ENCODE peak calls at places on chromosome 14, in nine cellular contexts. R, X, O, U, V, I, T, Q and L are unnamed samples.

GRCh38 chr14:78752789-78753188 is 582.6 kb downstream of the NRXN3 start:
- DNase-seq in R (no peak), X (no peak), O (no peak), U (no peak), V (no peak), I (no peak), T (no peak), Q (peak), L (no peak)

GRCh38 chr14:71551291-71551955 is 380.8 kb upstream of the RGS6 start:
- DNase-seq in R (peak), X (no peak), O (no peak), U (peak), V (no peak), I (no peak), T (peak), Q (no peak), L (no peak)

GRCh38 chr14:104186575-104186974 is 48.2 kb downstream of the KIF26A start:
- DNase-seq in R (no peak), X (no peak), O (no peak), U (no peak), V (no peak), I (no peak), T (no peak), Q (no peak), L (no peak)

GRCh38 chr14:100295376-100296105 is 10.7 kb downstream of the SLC25A29 start:
- DNase-seq in R (no peak), X (no peak), O (no peak), U (no peak), V (no peak), I (no peak), T (no peak), Q (no peak), L (no peak)

GRCh38 chr14:101518611-101519048 is 42.7 kb upstream of the DIO3 start:
- DNase-seq in R (no peak), X (no peak), O (no peak), U (no peak), V (no peak), I (no peak), T (no peak), Q (no peak), L (no peak)

GRCh38 chr14:74596747-74597456 is 15.1 kb downstream of the LTBP2 start:
- DNase-seq in R (no peak), X (no peak), O (no peak), U (no peak), V (no peak), I (no peak), T (peak), Q (no peak), L (no peak)

GRCh38 chr14:102738373-102739189 is 38.7 kb upstream of the TRAF3 start:
- DNase-seq in R (no peak), X (no peak), O (no peak), U (no peak), V (no peak), I (no peak), T (no peak), Q (no peak), L (no peak)

GRCh38 chr14:99191663-99192621 is 80.1 kb downstream of the BCL11B start:
- DNase-seq in R (peak), X (peak), O (no peak), U (no peak), V (no peak), I (no peak), T (peak), Q (no peak), L (peak)

GRCh38 chr14:23321572-23322547 is 603 bp downstream of the PABPN1 start:
- DNase-seq in R (peak), X (peak), O (no peak), U (peak), V (peak), I (no peak), T (peak), Q (peak), L (no peak)

GRCh38 chr14:104436741-104437701 is 142.5 kb upstream of the C14orf180 start:
- DNase-seq in R (no peak), X (no peak), O (no peak), U (no peak), V (no peak), I (no peak), T (no peak), Q (no peak), L (no peak)

GRCh38 chr14:105448706-105449111 is 25.9 kb upstream of the CRIP2 start:
- DNase-seq in R (peak), X (peak), O (peak), U (peak), V (peak), I (peak), T (peak), Q (peak), L (peak)

GRCh38 chr14:74521756-74522155 is 28.2 kb downstream of the ISCA2 start:
- DNase-seq in R (no peak), X (no peak), O (no peak), U (no peak), V (no peak), I (no peak), T (no peak), Q (no peak), L (no peak)

GRCh38 chr14:90820958-90821357 is 4.7 kb upstream of the TTC7B start:
- DNase-seq in R (peak), X (peak), O (no peak), U (no peak), V (peak), I (peak), T (peak), Q (no peak), L (no peak)

GRCh38 chr14:34474187-34474679 is 12.2 kb upstream of the SPTSSA start:
- DNase-seq in R (no peak), X (no peak), O (no peak), U (no peak), V (peak), I (no peak), T (no peak), Q (no peak), L (no peak)

GRCh38 chr14:89041245-89041585 is 216.8 kb downstream of the TTC8 start:
- DNase-seq in R (no peak), X (no peak), O (no peak), U (no peak), V (peak), I (no peak), T (peak), Q (no peak), L (peak)

GRCh38 chr14:49960453-49960852 is 67.6 kb downstream of the ARF6 start:
- DNase-seq in R (no peak), X (no peak), O (no peak), U (no peak), V (no peak), I (no peak), T (no peak), Q (no peak), L (no peak)

GRCh38 chr14:26255213-26255612 is 342.6 kb downstream of the NOVA1 start:
- DNase-seq in R (no peak), X (no peak), O (no peak), U (no peak), V (no peak), I (no peak), T (no peak), Q (peak), L (no peak)

GRCh38 chr14:62662811-62663477 is 382.3 kb downstream of the KCNH5 start:
- DNase-seq in R (no peak), X (no peak), O (no peak), U (no peak), V (no peak), I (no peak), T (no peak), Q (no peak), L (no peak)

GRCh38 chr14:105026033-105026785 is 5.3 kb upstream of the CDCA4 start:
- DNase-seq in R (peak), X (peak), O (no peak), U (no peak), V (no peak), I (peak), T (peak), Q (no peak), L (no peak)

GRCh38 chr14:103155013-103155412 is 31.8 kb downstream of the TNFAIP2 start:
- DNase-seq in R (peak), X (no peak), O (no peak), U (peak), V (no peak), I (no peak), T (peak), Q (peak), L (no peak)

GRCh38 chr14:36067428-36068187 is 108.9 kb downstream of the PTCSC3 start:
- DNase-seq in R (no peak), X (no peak), O (no peak), U (no peak), V (no peak), I (no peak), T (no peak), Q (no peak), L (peak)

GRCh38 chr14:29220077-29220476 is 453.5 kb downstream of the FOXG1 start:
- DNase-seq in R (no peak), X (no peak), O (no peak), U (no peak), V (peak), I (no peak), T (no peak), Q (no peak), L (peak)

GRCh38 chr14:88247228-88247627 is 75.8 kb downstream of the KCNK10 start:
- DNase-seq in R (no peak), X (no peak), O (no peak), U (no peak), V (no peak), I (no peak), T (no peak), Q (no peak), L (no peak)

GRCh38 chr14:91947196-91948184 is at the start of gene FBLN5:
- DNase-seq in R (peak), X (peak), O (no peak), U (peak), V (peak), I (no peak), T (peak), Q (peak), L (no peak)

GRCh38 chr14:76514599-76514998 is 138.7 kb downstream of the ESRRB start:
- DNase-seq in R (peak), X (no peak), O (no peak), U (no peak), V (no peak), I (no peak), T (peak), Q (peak), L (peak)

GRCh38 chr14:50363734-50364113 is 33.0 kb downstream of the CDKL1 start:
- DNase-seq in R (peak), X (no peak), O (peak), U (no peak), V (no peak), I (peak), T (peak), Q (no peak), L (no peak)

GRCh38 chr14:90483551-90483950 is 86.7 kb downstream of the CALM1 start:
- DNase-seq in R (no peak), X (no peak), O (no peak), U (no peak), V (peak), I (no peak), T (no peak), Q (no peak), L (peak)

GRCh38 chr14:61615743-61616523 is 79.4 kb upstream of the HIF1A start:
- DNase-seq in R (no peak), X (no peak), O (no peak), U (no peak), V (no peak), I (no peak), T (no peak), Q (no peak), L (no peak)

GRCh38 chr14:85487215-85487614 is 42.7 kb upstream of the FLRT2 start:
- DNase-seq in R (peak), X (no peak), O (no peak), U (no peak), V (no peak), I (no peak), T (peak), Q (no peak), L (no peak)

GRCh38 chr14:61547186-61548121 is 147.9 kb upstream of the HIF1A start:
- DNase-seq in R (peak), X (peak), O (no peak), U (no peak), V (no peak), I (no peak), T (peak), Q (peak), L (no peak)

GRCh38 chr14:73283592-73284379 is 46.5 kb downstream of the PAPLN start:
- DNase-seq in R (peak), X (no peak), O (no peak), U (no peak), V (peak), I (no peak), T (no peak), Q (peak), L (no peak)

GRCh38 chr14:79134346-79134745 is 964.2 kb downstream of the NRXN3 start:
- DNase-seq in R (no peak), X (no peak), O (no peak), U (no peak), V (no peak), I (no peak), T (no peak), Q (no peak), L (no peak)

GRCh38 chr14:91464615-91465205 is 45.4 kb downstream of the PPP4R3A start:
- DNase-seq in R (no peak), X (no peak), O (no peak), U (no peak), V (no peak), I (no peak), T (no peak), Q (no peak), L (no peak)

GRCh38 chr14:68820119-68820518 is 27.3 kb upstream of the ZFP36L1 start:
- DNase-seq in R (no peak), X (no peak), O (no peak), U (no peak), V (no peak), I (no peak), T (no peak), Q (no peak), L (no peak)

GRCh38 chr14:53044486-53044885 is 93.6 kb upstream of the FERMT2 start:
- DNase-seq in R (peak), X (peak), O (no peak), U (no peak), V (no peak), I (no peak), T (peak), Q (no peak), L (no peak)

GRCh38 chr14:26594756-26595545 is 2.9 kb downstream of the NOVA1 start:
- DNase-seq in R (no peak), X (no peak), O (no peak), U (no peak), V (no peak), I (no peak), T (no peak), Q (no peak), L (no peak)

GRCh38 chr14:56949828-56950227 is 139.5 kb upstream of the OTX2 start:
- DNase-seq in R (no peak), X (no peak), O (no peak), U (no peak), V (peak), I (no peak), T (peak), Q (peak), L (no peak)

GRCh38 chr14:104510794-104511611 is 68.6 kb upstream of the C14orf180 start:
- DNase-seq in R (no peak), X (no peak), O (no peak), U (no peak), V (peak), I (no peak), T (no peak), Q (no peak), L (no peak)